ENCODE peak calls at places on chromosome 5, in eight cellular contexts. A is HL-60; W is CD4-positive, alpha-beta memory T cell; M is astrocyte; I is tibial artery; Y is NT2/D1; O is psoas muscle; Q is lower leg skin. B is an unnamed sample.

GRCh38 chr5:149938791-149939358 is 5.7 kb downstream of the PDE6A start:
- DNase-seq in I (peak), A (peak), W (no peak), Y (no peak), O (peak), Q (no peak), M (peak), B (no peak)

GRCh38 chr5:153256-153655 is 38.0 kb upstream of the LRRC14B start:
- DNase-seq in Y (no peak), I (no peak), A (no peak), W (no peak), O (no peak), M (peak), Q (peak), B (no peak)

GRCh38 chr5:9251379-9251980 is 294.4 kb downstream of the SEMA5A start:
- DNase-seq in W (no peak), Y (no peak), Q (no peak), I (no peak), A (no peak), O (no peak), M (peak), B (no peak)

GRCh38 chr5:134553816-134554215 is 28.3 kb downstream of the JADE2 start:
- DNase-seq in Y (no peak), A (no peak), Q (no peak), M (no peak), O (no peak), W (no peak), I (no peak), B (no peak)

GRCh38 chr5:10333154-10334006 is 20.1 kb upstream of the MARCHF6 start:
- DNase-seq in O (peak), A (no peak), M (no peak), I (no peak), Y (no peak), W (no peak), Q (peak), B (no peak)

GRCh38 chr5:167802755-167803431 is 488.6 kb upstream of the WWC1 start:
- DNase-seq in A (no peak), Y (peak), M (peak), W (no peak), Q (no peak), I (no peak), O (no peak), B (peak)

GRCh38 chr5:142512680-142513042 is 173.2 kb downstream of the FGF1 start:
- DNase-seq in O (no peak), A (no peak), Y (no peak), M (peak), I (no peak), Q (peak), W (no peak), B (no peak)

GRCh38 chr5:112109331-112109993 is 309.6 kb downstream of the EPB41L4A start:
- DNase-seq in O (peak), M (peak), W (no peak), Q (no peak), Y (no peak), A (peak), I (no peak), B (peak)

GRCh38 chr5:103927739-103928138 is 365.1 kb upstream of the NUDT12 start:
- DNase-seq in Y (no peak), O (no peak), I (no peak), A (no peak), Q (no peak), M (no peak), W (no peak), B (no peak)

GRCh38 chr5:151021771-151022170 is 1.4 kb downstream of the GPX3 start:
- DNase-seq in Y (no peak), I (no peak), Q (no peak), O (no peak), W (no peak), A (no peak), M (no peak), B (no peak)
- H3K4me3 ChIP-seq in Y (no peak), I (peak), Q (peak), O (peak), W (no peak), A (no peak), M (no peak), B (no peak)

GRCh38 chr5:1564824-1565736 is 41.3 kb upstream of the LPCAT1 start:
- DNase-seq in I (no peak), M (no peak), Y (no peak), Q (no peak), A (no peak), W (no peak), O (no peak), B (no peak)
- H3K4me3 ChIP-seq in I (no peak), M (no peak), Y (no peak), Q (no peak), A (no peak), W (no peak), O (no peak), B (no peak)

DNA sequence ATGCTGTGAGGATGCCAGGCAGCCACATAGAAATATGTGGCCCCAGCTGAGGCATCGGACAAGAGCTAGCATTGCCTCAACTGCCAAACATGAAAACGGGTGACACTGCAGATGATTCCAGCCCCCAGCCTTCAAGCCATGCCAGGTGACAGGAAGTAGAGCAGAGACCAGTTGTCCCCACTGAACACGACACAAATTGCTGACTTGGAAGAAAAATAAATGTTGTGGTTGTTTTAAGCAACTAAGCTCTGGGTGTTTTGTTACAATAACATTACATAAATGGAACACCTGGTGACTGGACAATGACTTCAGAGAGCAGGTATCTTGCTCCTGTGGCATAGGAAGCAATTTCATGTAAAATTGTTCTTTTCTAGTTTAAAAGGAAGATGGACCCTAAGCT is 154.2 kb downstream of the KIF4B start:
- DNase-seq in M (no peak), A (no peak), I (no peak), O (no peak), W (no peak), Q (no peak), Y (no peak), B (no peak)
- H3K4me3 ChIP-seq in M (no peak), A (no peak), I (no peak), O (no peak), W (no peak), Q (no peak), Y (no peak), B (no peak)

GRCh38 chr5:176447538-176447981 is 625 bp upstream of the FAF2 start:
- DNase-seq in O (no peak), W (no peak), Y (peak), M (no peak), Q (no peak), A (peak), I (no peak), B (no peak)

GRCh38 chr5:176454724-176455394 is 6.7 kb downstream of the FAF2 start:
- DNase-seq in A (no peak), I (no peak), O (no peak), W (no peak), M (no peak), Y (no peak), Q (no peak), B (no peak)

GRCh38 chr5:176447982-176448608 is at the start of gene FAF2:
- DNase-seq in Y (peak), Q (peak), W (peak), M (peak), O (peak), I (peak), A (peak), B (peak)

GRCh38 chr5:176446884-176447537 is 1.2 kb upstream of the FAF2 start:
- DNase-seq in Y (no peak), W (peak), A (no peak), M (no peak), O (peak), I (peak), Q (peak), B (no peak)

DNA sequence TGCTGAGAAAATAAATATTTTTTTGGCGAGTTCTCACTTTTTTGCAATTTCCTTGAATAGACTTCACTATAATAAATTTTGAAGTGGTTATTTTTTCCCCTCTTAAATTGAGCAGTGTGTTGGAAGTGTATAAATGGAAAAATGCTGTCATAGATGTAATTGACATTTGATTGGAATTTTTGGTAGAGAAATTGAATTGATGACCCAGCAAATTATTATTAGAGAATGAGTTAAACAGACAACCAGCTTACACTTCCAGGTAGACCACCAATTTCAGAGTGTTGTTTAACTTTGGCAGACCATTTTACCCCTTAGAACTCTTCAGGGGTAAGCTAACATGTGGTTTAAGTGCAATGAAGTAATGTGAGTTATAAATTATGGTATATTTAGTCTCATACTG is 1.9 kb downstream of the FAF2 start:
- DNase-seq in Q (no peak), O (no peak), I (no peak), Y (no peak), W (no peak), M (no peak), A (no peak), B (no peak)
- H3K4me3 ChIP-seq in Q (no peak), O (peak), I (no peak), Y (no peak), W (no peak), M (peak), A (no peak), B (no peak)

DNA sequence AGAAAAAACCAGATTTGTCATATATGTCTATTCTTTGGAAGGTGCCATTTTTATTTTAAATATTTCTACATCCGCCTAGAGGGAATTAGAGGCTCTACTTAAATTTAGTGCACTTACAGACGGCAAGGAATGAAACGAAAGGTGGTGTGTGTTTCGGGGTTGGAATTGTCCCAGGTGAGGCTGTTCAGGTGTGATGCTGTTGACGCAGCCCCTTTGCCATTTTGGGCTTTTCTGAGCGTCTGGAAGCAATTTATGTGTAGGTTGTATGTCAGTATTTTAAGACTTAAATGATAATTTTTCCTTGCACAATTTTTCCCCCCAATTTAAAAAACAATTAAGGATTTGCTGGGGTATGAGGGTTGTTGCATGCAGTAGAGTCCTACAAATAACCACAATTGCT is 2.0 kb downstream of the TENT4A start:
- DNase-seq in Y (no peak), O (no peak), A (no peak), I (no peak), W (no peak), Q (peak), M (no peak), B (no peak)
- H3K4me3 ChIP-seq in Y (peak), O (peak), A (peak), I (peak), W (peak), Q (no peak), M (peak), B (no peak)

GRCh38 chr5:154193176-154193575 is 2.6 kb downstream of the GALNT10 start:
- DNase-seq in M (no peak), W (no peak), A (no peak), Y (no peak), O (no peak), I (no peak), Q (no peak), B (no peak)
- H3K4me3 ChIP-seq in M (no peak), W (no peak), A (no peak), Y (no peak), O (no peak), I (no peak), Q (no peak), B (no peak)

DNA sequence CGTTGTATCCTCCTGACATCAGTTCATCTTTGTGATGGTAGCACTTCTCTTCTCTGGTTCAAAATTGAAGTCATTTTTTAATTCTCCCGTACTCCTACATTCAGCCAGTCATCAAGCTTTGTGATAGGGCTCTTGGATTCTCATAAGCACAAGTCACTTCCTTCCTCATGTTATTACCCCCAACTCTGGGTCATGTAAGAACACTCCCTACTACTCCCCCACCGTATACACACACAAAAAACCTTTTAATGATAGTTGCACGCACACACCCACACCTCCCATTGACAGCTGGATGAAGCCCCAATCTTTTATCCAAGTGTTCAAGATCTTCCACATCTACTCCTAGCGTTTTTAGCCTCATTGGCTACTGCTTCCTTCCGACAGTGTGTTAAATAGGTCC is 16.8 kb downstream of the KDM3B start:
- DNase-seq in O (no peak), I (no peak), M (no peak), A (no peak), Y (no peak), W (no peak), Q (no peak), B (no peak)
- H3K4me3 ChIP-seq in O (no peak), I (no peak), M (no peak), A (no peak), Y (no peak), W (no peak), Q (no peak), B (no peak)

GRCh38 chr5:61632064-61632463 is 300.0 kb downstream of the ZSWIM6 start:
- DNase-seq in O (no peak), Q (no peak), A (no peak), W (no peak), M (no peak), I (no peak), Y (no peak), B (no peak)

GRCh38 chr5:61630908-61631307 is 298.9 kb downstream of the ZSWIM6 start:
- DNase-seq in A (no peak), M (no peak), W (no peak), Q (no peak), I (no peak), O (no peak), Y (no peak), B (no peak)

GRCh38 chr5:61626639-61627282 is 294.7 kb downstream of the ZSWIM6 start:
- DNase-seq in W (no peak), I (no peak), O (no peak), Y (no peak), Q (no peak), M (no peak), A (no peak), B (no peak)

GRCh38 chr5:61635271-61635670 is 303.2 kb downstream of the ZSWIM6 start:
- DNase-seq in O (no peak), I (no peak), Y (no peak), Q (no peak), A (no peak), W (no peak), M (no peak), B (no peak)

GRCh38 chr5:61631438-61631941 is 299.4 kb downstream of the ZSWIM6 start:
- DNase-seq in I (peak), O (peak), M (peak), Q (no peak), A (no peak), Y (no peak), W (no peak), B (no peak)
- H3K4me3 ChIP-seq in I (no peak), O (peak), M (peak), Q (no peak), A (no peak), Y (no peak), W (no peak), B (no peak)

B was measured in iPS DF 6.9.